ENCODE peak calls at places on chromosomes 5 and 9, in eight cellular contexts. I is heart left ventricle, H is body of pancreas, S is A549, D is mammary epithelial cell, M is fibroblast of lung, K is mucosa of descending colon, W is SJSA1. X is an unnamed sample. For H3K4me1, the result is how much of the 10 kb centered on the place peaks cover.

GRCh38 chr5:1793966-1794895 is 5.4 kb downstream of the MRPL36 start:
- DNase-seq in I (no peak), H (no peak), S (no peak), D (peak), M (peak), K (peak), W (peak), X (peak)

GRCh38 chr5:97004423-97005060 is 68.7 kb downstream of the LNPEP start:
- DNase-seq in I (no peak), H (no peak), S (no peak), D (no peak), M (peak), K (no peak), W (no peak), X (peak)

GRCh38 chr9:114392749-114393112 is 4.9 kb upstream of the AKNA start:
- DNase-seq in I (no peak), H (peak), S (no peak), D (no peak), M (peak), K (no peak), W (no peak), X (no peak)

GRCh38 chr5:80711938-80712337 is 57.2 kb upstream of the DHFR start:
- DNase-seq in I (no peak), H (no peak), S (peak), D (peak), M (peak), K (no peak), W (peak), X (no peak)

GRCh38 chr5:96649938-96650540 is 12.1 kb upstream of the CAST start:
- DNase-seq in I (no peak), H (no peak), S (no peak), D (no peak), M (no peak), K (no peak), W (no peak), X (no peak)

GRCh38 chr5:88659529-88660325 is 223.3 kb downstream of the MEF2C start:
- DNase-seq in I (peak), H (no peak), S (no peak), D (no peak), M (no peak), K (no peak), W (no peak), X (no peak)

GRCh38 chr9:122912964-122913673 is at the start of gene ZBTB6:
- DNase-seq in I (peak), H (peak), S (peak), D (peak), M (peak), K (peak), W (peak), X (peak)

GRCh38 chr5:166356096-166356495 is 1935.3 kb upstream of the WWC1 start:
- DNase-seq in I (no peak), H (no peak), S (no peak), D (no peak), M (no peak), K (no peak), W (no peak), X (no peak)

GRCh38 chr9:105187781-105188180 is 56.7 kb upstream of the SLC44A1 start:
- DNase-seq in I (no peak), H (no peak), S (peak), D (peak), M (peak), K (no peak), W (peak), X (peak)

GRCh38 chr5:154520861-154521453 is 42.9 kb upstream of the HAND1 start:
- DNase-seq in I (no peak), H (peak), S (peak), D (no peak), M (peak), K (peak), W (peak), X (peak)

GRCh38 chr5:123001801-123002200 is 34.7 kb downstream of the PPIC start:
- DNase-seq in I (no peak), H (no peak), S (no peak), D (no peak), M (no peak), K (no peak), W (no peak), X (no peak)

GRCh38 chr5:64865662-64866061 is 96.9 kb downstream of the CWC27 start:
- DNase-seq in I (no peak), H (no peak), S (no peak), D (no peak), M (no peak), K (no peak), W (no peak), X (no peak)

GRCh38 chr9:79471577-79472543 is 99.9 kb upstream of the TLE4 start:
- DNase-seq in I (no peak), H (peak), S (no peak), D (peak), M (peak), K (peak), W (no peak), X (peak)

GRCh38 chr5:52983731-52984620 is 5.2 kb upstream of the ITGA2 start:
- DNase-seq in I (no peak), H (no peak), S (no peak), D (no peak), M (no peak), K (no peak), W (no peak), X (no peak)

GRCh38 chr9:71058660-71059059 is 62.8 kb downstream of the TRPM3 start:
- DNase-seq in I (no peak), H (no peak), S (no peak), D (no peak), M (no peak), K (no peak), W (no peak), X (no peak)

GRCh38 chr5:168786142-168786541 is 207.0 kb upstream of the PANK3 start:
- DNase-seq in I (no peak), H (no peak), S (no peak), D (no peak), M (no peak), K (no peak), W (no peak), X (no peak)

GRCh38 chr9:2158729-2159128 is 143.6 kb downstream of the SMARCA2 start:
- DNase-seq in I (no peak), H (no peak), S (no peak), D (no peak), M (peak), K (no peak), W (no peak), X (peak)

GRCh38 chr5:146068136-146068717 is 37.1 kb downstream of the PLAC8L1 start:
- DNase-seq in I (no peak), H (peak), S (no peak), D (no peak), M (no peak), K (no peak), W (no peak), X (no peak)

GRCh38 chr5:103117471-103117991 is 2.4 kb downstream of the GIN1 start:
- DNase-seq in I (no peak), H (no peak), S (no peak), D (no peak), M (peak), K (no peak), W (no peak), X (no peak)

GRCh38 chr9:113479150-113479761 is 15.7 kb downstream of the RGS3 start:
- DNase-seq in I (no peak), H (no peak), S (no peak), D (no peak), M (peak), K (no peak), W (no peak), X (no peak)

GRCh38 chr9:93809204-93809940 is 145.8 kb downstream of the BARX1 start:
- DNase-seq in I (no peak), H (no peak), S (no peak), D (no peak), M (no peak), K (no peak), W (no peak), X (no peak)

DNA sequence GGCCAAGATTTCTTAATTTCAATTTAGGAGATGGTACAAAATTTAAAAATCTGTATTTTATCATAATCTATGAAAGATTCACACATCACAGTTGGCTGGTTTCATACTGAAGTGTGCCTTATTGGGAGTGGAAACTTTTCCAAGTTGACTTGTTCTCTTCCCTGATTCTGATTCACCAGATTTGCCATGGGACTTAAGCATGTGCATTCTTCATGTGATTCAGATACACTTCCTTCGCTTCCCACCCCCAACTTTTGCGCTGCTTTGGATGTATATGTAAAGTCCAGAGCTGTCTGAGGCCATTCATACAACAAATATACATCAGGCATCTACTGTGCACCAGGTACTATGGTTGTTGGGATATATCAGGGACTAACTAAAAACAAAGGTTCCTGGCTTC is 34.4 kb downstream of the CPEB4 start:
- DNase-seq in I (no peak), H (no peak), S (no peak), D (no peak), M (no peak), K (no peak), W (no peak), X (no peak)
- H3K4me1 ChIP-seq in I (under half), H (half or more), S (half or more), D (under half), M (under half), K (under half), W (under half), X (half or more)

GRCh38 chr9:131402738-131403492 is 9.0 kb downstream of the PRRC2B start:
- DNase-seq in I (peak), H (peak), S (peak), D (peak), M (peak), K (peak), W (peak), X (peak)

GRCh38 chr9:131404987-131405386 is 11.1 kb downstream of the PRRC2B start:
- DNase-seq in I (no peak), H (no peak), S (no peak), D (no peak), M (no peak), K (no peak), W (no peak), X (no peak)

GRCh38 chr9:131402073-131402472 is 8.2 kb downstream of the PRRC2B start:
- DNase-seq in I (no peak), H (no peak), S (no peak), D (no peak), M (peak), K (no peak), W (no peak), X (no peak)

GRCh38 chr9:131404581-131404980 is 10.7 kb downstream of the PRRC2B start:
- DNase-seq in I (no peak), H (no peak), S (no peak), D (no peak), M (peak), K (no peak), W (no peak), X (no peak)

GRCh38 chr9:131403493-131403773 is 9.5 kb downstream of the PRRC2B start:
- DNase-seq in I (no peak), H (no peak), S (no peak), D (no peak), M (no peak), K (no peak), W (no peak), X (no peak)
- H3K4me1 ChIP-seq in I (half or more), H (half or more), S (half or more), D (half or more), M (half or more), K (half or more), W (half or more), X (half or more)

DNA sequence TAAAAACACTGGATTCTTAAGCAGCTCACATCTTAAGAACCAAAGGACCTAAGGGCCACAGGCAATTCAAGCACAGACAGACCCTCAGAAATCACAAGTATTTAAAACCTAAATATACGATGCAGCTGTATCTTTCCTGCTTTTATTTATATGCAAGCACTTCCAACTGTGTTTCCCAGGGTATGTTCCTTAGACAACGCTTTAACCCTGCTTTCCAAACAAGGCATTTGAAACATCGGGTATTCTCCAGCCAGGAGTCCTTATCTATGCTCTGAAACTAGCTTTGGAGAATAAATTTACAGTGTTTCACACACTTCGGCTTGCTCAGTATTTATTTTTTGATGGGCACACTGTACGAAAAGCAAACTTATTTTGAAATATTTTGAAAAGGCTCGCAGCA is 13.5 kb downstream of the NR6A1 start:
- DNase-seq in I (no peak), H (no peak), S (no peak), D (no peak), M (no peak), K (no peak), W (no peak), X (no peak)
- H3K4me1 ChIP-seq in I (under half), H (under half), S (under half), D (under half), M (under half), K (under half), W (under half), X (under half)

GRCh38 chr9:137164370-137165249 is 5.2 kb downstream of the LRRC26 start:
- DNase-seq in I (no peak), H (no peak), S (no peak), D (no peak), M (no peak), K (no peak), W (no peak), X (no peak)

GRCh38 chr9:137163805-137164204 is 6.0 kb downstream of the LRRC26 start:
- DNase-seq in I (no peak), H (no peak), S (no peak), D (no peak), M (no peak), K (no peak), W (no peak), X (no peak)

GRCh38 chr9:137166242-137167112 is 3.4 kb downstream of the LRRC26 start:
- DNase-seq in I (no peak), H (no peak), S (no peak), D (no peak), M (no peak), K (no peak), W (no peak), X (no peak)

GRCh38 chr9:137167113-137167751 is 2.6 kb downstream of the LRRC26 start:
- DNase-seq in I (no peak), H (no peak), S (no peak), D (no peak), M (no peak), K (no peak), W (no peak), X (no peak)

GRCh38 chr9:137165250-137165836 is 4.5 kb downstream of the LRRC26 start:
- DNase-seq in I (no peak), H (no peak), S (no peak), D (no peak), M (no peak), K (no peak), W (no peak), X (no peak)
- H3K4me1 ChIP-seq in I (under half), H (half or more), S (under half), D (under half), M (under half), K (under half), W (under half), X (under half)

DNA sequence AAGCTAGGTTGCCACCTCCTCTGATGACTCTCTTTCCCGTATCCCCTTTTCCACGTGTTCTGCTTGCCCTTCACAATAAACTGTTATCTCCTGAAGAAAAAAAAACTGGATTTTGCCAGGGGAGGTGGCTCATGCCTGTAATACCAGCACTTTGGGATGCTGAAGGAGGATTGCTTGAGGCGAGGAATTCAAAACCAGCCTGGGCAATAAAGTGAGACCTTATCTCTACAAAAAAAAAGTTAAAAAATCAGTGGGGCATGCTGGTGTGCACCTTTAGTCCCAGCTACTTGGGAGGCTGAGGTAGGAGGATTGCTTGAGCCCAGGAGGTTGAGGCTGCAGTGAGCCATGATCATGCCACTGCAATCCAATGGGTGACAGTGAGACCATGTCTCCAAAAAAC is 81.7 kb upstream of the IL6ST start:
- DNase-seq in I (no peak), H (no peak), S (no peak), D (no peak), M (no peak), K (no peak), W (no peak), X (no peak)
- H3K4me1 ChIP-seq in I (under half), H (under half), S (under half), D (under half), M (under half), K (under half), W (under half), X (half or more)

GRCh38 chr5:36886791-36887190 is 10.2 kb downstream of the NIPBL start:
- DNase-seq in I (no peak), H (no peak), S (no peak), D (no peak), M (no peak), K (no peak), W (no peak), X (no peak)
- H3K4me1 ChIP-seq in I (under half), H (under half), S (under half), D (under half), M (under half), K (under half), W (under half), X (under half)

GRCh38 chr9:121604242-121604641 is 47.2 kb upstream of the DAB2IP start:
- DNase-seq in I (no peak), H (peak), S (no peak), D (no peak), M (no peak), K (no peak), W (no peak), X (no peak)
- H3K4me1 ChIP-seq in I (under half), H (under half), S (under half), D (under half), M (under half), K (under half), W (under half), X (under half)

GRCh38 chr5:439181-439580 is 3.8 kb upstream of the EXOC3 start:
- DNase-seq in I (no peak), H (no peak), S (no peak), D (no peak), M (no peak), K (no peak), W (no peak), X (no peak)
- H3K4me1 ChIP-seq in I (under half), H (under half), S (under half), D (under half), M (under half), K (under half), W (under half), X (under half)